ENCODE peak calls at places on chromosome 11, in seven cellular contexts. P is CD4-positive, alpha-beta T cell; D is sciatic nerve; L is NCI-H774; A is stimulated activated CD4-positive, alpha-beta T cell treated with anti-CD3 and anti-CD28 coated beads, Interleukin-1b, Interleukin-23, amount 100 ng/mL, for 24 hours; I is EL; K is neural progenitor cell. W is an unnamed sample.

GRCh38 chr11:69828971-69829344 is 9.7 kb upstream of the FGF3 start:
- DNase-seq in K (no peak), L (no peak), D (no peak), P (no peak), A (no peak), I (no peak), W (no peak)

GRCh38 chr11:125094731-125095130 is 16.7 kb downstream of the TMEM218 start:
- DNase-seq in P (no peak), L (no peak), I (no peak), D (no peak), K (no peak), A (no peak), W (no peak)

GRCh38 chr11:74442601-74443000 is 24.7 kb downstream of the KCNE3 start:
- DNase-seq in A (no peak), P (no peak), K (no peak), L (no peak), I (no peak), D (no peak), W (no peak)

GRCh38 chr11:113957016-113957415 is 17.9 kb upstream of the HTR3A start:
- DNase-seq in L (no peak), K (peak; percentile 39), I (no peak), P (no peak), A (no peak), D (no peak), W (no peak)

GRCh38 chr11:15493921-15494630 is 379.4 kb downstream of the INSC start:
- DNase-seq in A (no peak), P (no peak), I (peak; percentile 18), L (peak; percentile 57), D (no peak), K (no peak), W (no peak)

GRCh38 chr11:75577198-75577597 is 15.1 kb downstream of the SERPINH1 start:
- DNase-seq in P (peak; percentile 59), L (peak; percentile 2), A (peak; percentile 42), D (no peak), K (peak; percentile 59), I (peak; percentile 36), W (no peak)

GRCh38 chr11:21323617-21324016 is 654.2 kb downstream of the NELL1 start:
- DNase-seq in P (no peak), A (no peak), D (no peak), K (peak; percentile 13), L (no peak), I (no peak), W (no peak)

GRCh38 chr11:68328374-68329091 is 16.1 kb downstream of the LRP5 start:
- DNase-seq in D (no peak), L (no peak), I (no peak), K (peak; percentile 88), A (peak; percentile 10), P (no peak), W (peak; percentile 74)

GRCh38 chr11:13772223-13773046 is 104.0 kb downstream of the FAR1 start:
- DNase-seq in P (no peak), I (peak; percentile 63), A (no peak), K (peak; percentile 81), D (no peak), L (peak; percentile 82), W (no peak)

GRCh38 chr11:6319001-6319878 is 1.1 kb downstream of the CAVIN3 start:
- DNase-seq in D (peak; percentile 74), K (peak; percentile 69), A (no peak), L (no peak), P (no peak), I (peak; percentile 57), W (no peak)

GRCh38 chr11:14908214-14908880 is 16.3 kb upstream of the CYP2R1 start:
- DNase-seq in L (peak; percentile 61), P (peak; percentile 32), K (peak; percentile 61), A (no peak), I (peak; percentile 43), D (no peak), W (peak; percentile 18)

GRCh38 chr11:108709741-108710140 is 44.9 kb downstream of the DDX10 start:
- DNase-seq in P (no peak), K (no peak), I (no peak), A (no peak), L (no peak), D (no peak), W (no peak)

GRCh38 chr11:8601376-8602133 is 7.5 kb upstream of the STK33 start:
- DNase-seq in A (no peak), D (no peak), K (peak; percentile 41), P (no peak), I (no peak), L (no peak), W (no peak)

GRCh38 chr11:115759622-115760527 is 255.7 kb upstream of the CADM1 start:
- DNase-seq in P (no peak), A (no peak), D (peak; percentile 76), K (peak; percentile 73), L (peak; percentile 10), I (peak; percentile 6), W (no peak)

GRCh38 chr11:59097113-59097708 is 9.8 kb upstream of the FAM111B start:
- DNase-seq in L (no peak), P (peak; percentile 66), A (peak; percentile 50), D (peak; percentile 71), K (peak; percentile 56), I (peak; percentile 63), W (no peak)

GRCh38 chr11:10026514-10026913 is 267.5 kb downstream of the SBF2 start:
- DNase-seq in A (no peak), I (peak; percentile 77), L (no peak), K (no peak), P (no peak), D (no peak), W (no peak)